ENCODE peak calls at places on chromosomes 2 and 18, in ten cellular contexts. P is A549, V is retina, B is ecto neural progenitor cell, J is NCI-H1092 treated with DMSO at 0.1 percent for 48 hours, O is osteocyte, N is midbrain, L is AG08395, Z is mesendoderm, H is tibial nerve. A is an unnamed sample.

GRCh38 chr2:9618410-9618809 is 12.4 kb downstream of the YWHAQ start:
- DNase-seq in B (no peak), L (no peak), V (no peak), N (no peak), P (no peak), Z (no peak), H (no peak), O (no peak), J (no peak), A (no peak)

GRCh38 chr2:29262681-29263260 is 147.6 kb downstream of the CLIP4 start:
- DNase-seq in O (no peak), P (no peak), Z (peak), N (no peak), J (peak), H (no peak), L (no peak), B (no peak), V (peak), A (peak)

GRCh38 chr2:64876137-64876647 is 113.0 kb upstream of the SLC1A4 start:
- DNase-seq in N (no peak), O (no peak), V (no peak), J (no peak), Z (peak), B (peak), L (peak), H (no peak), P (peak), A (peak)

GRCh38 chr2:196586511-196586991 is 53.0 kb upstream of the CCDC150 start:
- DNase-seq in O (no peak), Z (no peak), J (no peak), L (peak), H (no peak), V (no peak), N (peak), P (peak), B (no peak), A (peak)

GRCh38 chr2:107635883-107636282 is 190.8 kb upstream of the RGPD4 start:
- DNase-seq in O (no peak), B (no peak), N (no peak), Z (no peak), P (no peak), H (no peak), J (no peak), V (no peak), L (no peak), A (peak)

GRCh38 chr2:82344670-82345069 is 2040.1 kb upstream of the LRRTM1 start:
- DNase-seq in J (no peak), L (no peak), O (no peak), B (no peak), Z (peak), V (no peak), P (peak), H (no peak), N (no peak), A (no peak)

GRCh38 chr2:157056200-157056676 is 201.3 kb upstream of the GALNT5 start:
- DNase-seq in O (no peak), J (no peak), N (no peak), L (peak), V (no peak), H (no peak), Z (no peak), P (peak), B (no peak), A (peak)

GRCh38 chr2:71581015-71581414 is 127.7 kb downstream of the DYSF start:
- DNase-seq in N (no peak), H (peak), O (no peak), P (no peak), L (peak), B (no peak), Z (no peak), V (no peak), J (no peak), A (no peak)

GRCh38 chr2:120622886-120623753 is 112.5 kb upstream of the GLI2 start:
- DNase-seq in P (no peak), O (no peak), B (no peak), H (no peak), Z (peak), J (no peak), L (no peak), N (peak), V (no peak), A (no peak)

GRCh38 chr2:214547931-214548330 is 137.1 kb downstream of the VWC2L start:
- DNase-seq in V (no peak), O (no peak), J (no peak), H (no peak), L (no peak), P (no peak), B (no peak), Z (no peak), N (no peak), A (no peak)

GRCh38 chr18:35153609-35154273 is 87.1 kb upstream of the ZNF397 start:
- DNase-seq in J (no peak), O (no peak), N (no peak), P (no peak), B (no peak), Z (no peak), V (no peak), L (no peak), H (no peak), A (no peak)

GRCh38 chr2:158965731-158966130 is 2.7 kb upstream of the TANC1 start:
- DNase-seq in B (no peak), H (no peak), J (no peak), P (no peak), L (no peak), Z (no peak), V (no peak), O (no peak), N (no peak), A (no peak)

GRCh38 chr18:77129150-77129551 is 3.4 kb downstream of the MBP start:
- DNase-seq in N (no peak), Z (no peak), H (no peak), V (no peak), B (no peak), L (peak), O (no peak), P (no peak), J (no peak), A (peak)

GRCh38 chr2:102258386-102259074 is 52.8 kb upstream of the IL1RL1 start:
- DNase-seq in N (no peak), L (peak), H (no peak), B (no peak), V (no peak), Z (peak), O (no peak), J (no peak), P (peak), A (peak)

GRCh38 chr18:62198259-62198658 is 11.2 kb downstream of the RELCH start:
- DNase-seq in V (no peak), B (no peak), J (no peak), O (no peak), N (no peak), H (no peak), Z (no peak), P (no peak), L (no peak), A (no peak)

GRCh38 chr2:64793701-64794100 is 140.0 kb upstream of the SERTAD2 start:
- DNase-seq in L (no peak), P (no peak), B (no peak), O (no peak), Z (no peak), V (no peak), N (no peak), J (no peak), H (no peak), A (no peak)

GRCh38 chr2:161075701-161076100 is 84.5 kb upstream of the TANK start:
- DNase-seq in V (no peak), O (no peak), B (no peak), Z (peak), L (no peak), P (no peak), J (no peak), H (no peak), N (no peak), A (no peak)

GRCh38 chr2:177262958-177263450 is 1.5 kb downstream of the NFE2L2 start:
- DNase-seq in Z (no peak), N (no peak), J (no peak), V (no peak), O (no peak), L (no peak), P (no peak), B (no peak), H (no peak), A (no peak)

GRCh38 chr2:48445091-48445725 is 84.7 kb upstream of the STON1 start:
- DNase-seq in N (no peak), L (no peak), O (no peak), P (no peak), Z (peak), V (no peak), H (no peak), J (no peak), B (no peak), A (no peak)

GRCh38 chr2:85802337-85803103 is 48.7 kb downstream of the ATOH8 start:
- DNase-seq in V (no peak), J (no peak), L (no peak), O (no peak), Z (no peak), H (no peak), N (no peak), B (no peak), P (no peak), A (no peak)

GRCh38 chr2:58540680-58541079 is 299.6 kb upstream of the FANCL start:
- DNase-seq in P (no peak), B (no peak), L (no peak), J (peak), N (no peak), H (no peak), Z (peak), V (peak), O (no peak), A (no peak)

GRCh38 chr18:11245889-11246288 is 96.5 kb upstream of the PIEZO2 start:
- DNase-seq in Z (no peak), N (no peak), L (peak), O (no peak), H (no peak), V (no peak), J (no peak), B (no peak), P (no peak), A (no peak)

GRCh38 chr2:64760131-64760530 is 106.4 kb upstream of the SERTAD2 start:
- DNase-seq in L (no peak), H (no peak), V (no peak), O (no peak), P (no peak), Z (no peak), N (no peak), B (no peak), J (no peak), A (no peak)

GRCh38 chr2:179467111-179467510 is 202.5 kb upstream of the SESTD1 start:
- DNase-seq in H (no peak), O (no peak), B (no peak), J (no peak), Z (no peak), L (peak), P (no peak), V (no peak), N (no peak), A (peak)

GRCh38 chr2:45242161-45242741 is 233.0 kb upstream of the SIX2 start:
- DNase-seq in N (peak), V (peak), O (no peak), B (no peak), P (no peak), L (no peak), J (peak), H (no peak), Z (no peak), A (peak)

GRCh38 chr2:162210385-162210784 is 32.9 kb downstream of the FAP start:
- DNase-seq in V (no peak), H (no peak), J (no peak), B (no peak), P (no peak), Z (no peak), N (no peak), L (no peak), O (no peak), A (no peak)

GRCh38 chr2:109311771-109312170 is 182.8 kb downstream of the SH3RF3 start:
- DNase-seq in V (no peak), P (no peak), N (no peak), H (no peak), B (no peak), Z (no peak), J (no peak), O (no peak), L (peak), A (no peak)

GRCh38 chr2:80246449-80247025 is 58.0 kb downstream of the LRRTM1 start:
- DNase-seq in V (no peak), J (no peak), N (no peak), O (no peak), P (no peak), B (no peak), Z (no peak), H (no peak), L (no peak), A (no peak)

GRCh38 chr2:177334940-177335543 is 57.5 kb upstream of the AGPS start:
- DNase-seq in B (no peak), L (peak), P (peak), O (no peak), V (peak), N (peak), H (no peak), J (peak), Z (peak), A (peak)

GRCh38 chr2:48471048-48471474 is 58.9 kb upstream of the STON1 start:
- DNase-seq in J (no peak), N (peak), H (no peak), L (peak), B (no peak), V (peak), P (peak), Z (peak), O (no peak), A (peak)

GRCh38 chr2:142033393-142033792 is 97.4 kb downstream of the LRP1B start:
- DNase-seq in B (no peak), O (no peak), H (no peak), Z (no peak), P (no peak), V (no peak), L (no peak), N (no peak), J (no peak), A (peak)

GRCh38 chr18:48918156-48918555 is 32.6 kb downstream of the SMAD7 start:
- DNase-seq in L (no peak), P (no peak), V (no peak), Z (no peak), O (no peak), N (no peak), H (no peak), J (no peak), B (no peak), A (no peak)

GRCh38 chr2:100453853-100454252 is 16.4 kb upstream of the NMS start:
- DNase-seq in J (no peak), P (no peak), Z (no peak), H (no peak), O (no peak), B (no peak), L (no peak), N (no peak), V (no peak), A (no peak)

GRCh38 chr18:76450912-76451421 is 44.1 kb downstream of the ZNF516 start:
- DNase-seq in J (peak), L (peak), Z (peak), H (no peak), V (peak), O (peak), B (peak), P (no peak), N (peak), A (peak)

GRCh38 chr2:179749210-179749609 is 112.2 kb downstream of the ZNF385B start:
- DNase-seq in V (no peak), Z (no peak), O (no peak), H (no peak), N (no peak), L (peak), B (no peak), J (no peak), P (no peak), A (no peak)

GRCh38 chr2:205610437-205610836 is 71.9 kb upstream of the NRP2 start:
- DNase-seq in H (no peak), N (no peak), Z (no peak), J (no peak), O (no peak), L (no peak), P (no peak), B (no peak), V (no peak), A (peak)

GRCh38 chr2:181462032-181462431 is 4.8 kb downstream of the ITGA4 start:
- DNase-seq in O (no peak), B (no peak), N (no peak), V (no peak), P (no peak), J (no peak), H (no peak), Z (no peak), L (no peak), A (no peak)

GRCh38 chr2:18362696-18363095 is 197.8 kb downstream of the RDH14 start:
- DNase-seq in B (no peak), O (no peak), N (no peak), H (no peak), L (peak), Z (no peak), J (no peak), P (no peak), V (no peak), A (peak)

A was measured in Daoy.